ENCODE peak calls at places on chromosomes 5 and 9, in five cellular contexts. P, K, X, R and W are unnamed samples.

GRCh38 chr5:32110081-32110696 is 63.9 kb downstream of the GOLPH3 start:
- DNase-seq in P (no peak), K (no peak), X (no peak), R (no peak), W (no peak)

GRCh38 chr5:58239075-58239474 is 220.8 kb downstream of the PLK2 start:
- DNase-seq in P (no peak), K (no peak), X (no peak), R (no peak), W (no peak)

GRCh38 chr5:45512521-45512920 is 183.7 kb downstream of the HCN1 start:
- DNase-seq in P (no peak), K (no peak), X (no peak), R (no peak), W (no peak)

GRCh38 chr9:76704601-76705204 is 59.5 kb upstream of the PCA3 start:
- DNase-seq in P (peak), K (no peak), X (no peak), R (no peak), W (no peak)

GRCh38 chr9:99264070-99264469 is 42.0 kb downstream of the SEC61B start:
- DNase-seq in P (no peak), K (no peak), X (no peak), R (no peak), W (no peak)

GRCh38 chr9:136686794-136687711 is at the start of gene AGPAT2:
- DNase-seq in P (peak), K (peak), X (no peak), R (peak), W (no peak)

GRCh38 chr5:9733456-9733855 is 103.3 kb upstream of the TAS2R1 start:
- DNase-seq in P (no peak), K (no peak), X (no peak), R (no peak), W (no peak)

GRCh38 chr9:15403155-15403554 is 19.5 kb upstream of the SNAPC3 start:
- DNase-seq in P (no peak), K (no peak), X (no peak), R (no peak), W (no peak)

GRCh38 chr9:76215066-76215465 is 179.2 kb downstream of the RFK start:
- DNase-seq in P (no peak), K (no peak), X (no peak), R (no peak), W (no peak)

GRCh38 chr5:135429326-135429725 is 17.8 kb downstream of the DCANP1 start:
- DNase-seq in P (peak), K (no peak), X (no peak), R (no peak), W (peak)

GRCh38 chr9:109408759-109409462 is 88.1 kb upstream of the EPB41L4B start:
- DNase-seq in P (no peak), K (no peak), X (no peak), R (no peak), W (no peak)

GRCh38 chr5:38616061-38616460 is 59.6 kb upstream of the LIFR start:
- DNase-seq in P (no peak), K (no peak), X (no peak), R (no peak), W (no peak)

GRCh38 chr5:56155085-56155484 is 78.0 kb downstream of the ANKRD55 start:
- DNase-seq in P (no peak), K (no peak), X (no peak), R (no peak), W (no peak)

GRCh38 chr5:96083361-96083881 is 121.8 kb upstream of the ELL2 start:
- DNase-seq in P (no peak), K (no peak), X (no peak), R (no peak), W (no peak)

GRCh38 chr5:59905217-59905616 is 11.7 kb upstream of the PDE4D start:
- DNase-seq in P (no peak), K (no peak), X (no peak), R (no peak), W (no peak)

GRCh38 chr5:149608936-149609502 is 27.7 kb downstream of the ARHGEF37 start:
- DNase-seq in P (no peak), K (no peak), X (no peak), R (no peak), W (no peak)

GRCh38 chr5:56434986-56435385 is 201.9 kb upstream of the ANKRD55 start:
- DNase-seq in P (no peak), K (no peak), X (no peak), R (no peak), W (no peak)

GRCh38 chr9:137482094-137482781 is 23.1 kb upstream of the NSMF start:
- DNase-seq in P (no peak), K (no peak), X (no peak), R (peak), W (no peak)

GRCh38 chr9:132002827-132003704 is 76.6 kb downstream of the MED27 start:
- DNase-seq in P (no peak), K (no peak), X (no peak), R (no peak), W (no peak)

GRCh38 chr5:55608595-55608994 is 73.8 kb upstream of the PLPP1 start:
- DNase-seq in P (no peak), K (no peak), X (no peak), R (no peak), W (no peak)